ENCODE peak calls at places on chromosomes 7 and 10, in five cellular contexts. One of them, this sample, is unnamed.

GRCh38 chr10:132471484-132471883 is 66.1 kb upstream of the INPP5A start:
- DNase-seq in GM18507: no peak
- DNase-seq in activated naive CD4-positive, alpha-beta T cell: no peak
- DNase-seq in B cell: no peak
- DNase-seq in mammary epithelial cell: no peak
- DNase-seq in this sample: no peak

GRCh38 chr10:101207026-101207425 is 22.2 kb downstream of the LBX1 start:
- DNase-seq in GM18507: no peak
- DNase-seq in activated naive CD4-positive, alpha-beta T cell: no peak
- DNase-seq in B cell: no peak
- DNase-seq in mammary epithelial cell: no peak
- DNase-seq in this sample: no peak

GRCh38 chr10:35924726-35925125 is 282.6 kb upstream of the FZD8 start:
- DNase-seq in GM18507: no peak
- DNase-seq in activated naive CD4-positive, alpha-beta T cell: no peak
- DNase-seq in B cell: no peak
- DNase-seq in mammary epithelial cell: no peak
- DNase-seq in this sample: no peak

GRCh38 chr10:62817763-62818425 is 1.7 kb upstream of the EGR2 start:
- DNase-seq in GM18507: peak; percentile 78
- DNase-seq in activated naive CD4-positive, alpha-beta T cell: peak; percentile 32
- DNase-seq in B cell: peak; percentile 59
- DNase-seq in mammary epithelial cell: peak; percentile 79
- DNase-seq in this sample: peak; percentile 87

GRCh38 chr7:22255342-22255741 is 101.6 kb downstream of the RAPGEF5 start:
- DNase-seq in GM18507: no peak
- DNase-seq in activated naive CD4-positive, alpha-beta T cell: no peak
- DNase-seq in B cell: no peak
- DNase-seq in mammary epithelial cell: no peak
- DNase-seq in this sample: no peak

GRCh38 chr10:86348321-86349210 is 18.0 kb downstream of the GRID1 start:
- DNase-seq in GM18507: no peak
- DNase-seq in activated naive CD4-positive, alpha-beta T cell: no peak
- DNase-seq in B cell: no peak
- DNase-seq in mammary epithelial cell: no peak
- DNase-seq in this sample: no peak

GRCh38 chr7:156827587-156828203 is 65.3 kb downstream of the LMBR1 start:
- DNase-seq in GM18507: no peak
- DNase-seq in activated naive CD4-positive, alpha-beta T cell: no peak
- DNase-seq in B cell: no peak
- DNase-seq in mammary epithelial cell: no peak
- DNase-seq in this sample: peak; percentile 30

GRCh38 chr10:95606922-95607321 is 45.8 kb upstream of the SORBS1 start:
- DNase-seq in GM18507: no peak
- DNase-seq in activated naive CD4-positive, alpha-beta T cell: no peak
- DNase-seq in B cell: no peak
- DNase-seq in mammary epithelial cell: no peak
- DNase-seq in this sample: no peak

GRCh38 chr7:156691764-156692163 is 51.2 kb downstream of the RNF32 start:
- DNase-seq in GM18507: no peak
- DNase-seq in activated naive CD4-positive, alpha-beta T cell: no peak
- DNase-seq in B cell: no peak
- DNase-seq in mammary epithelial cell: no peak
- DNase-seq in this sample: no peak

GRCh38 chr7:85595639-85596268 is 408.9 kb upstream of the SEMA3D start:
- DNase-seq in GM18507: no peak
- DNase-seq in activated naive CD4-positive, alpha-beta T cell: no peak
- DNase-seq in B cell: no peak
- DNase-seq in mammary epithelial cell: peak; percentile 2
- DNase-seq in this sample: no peak

GRCh38 chr7:44121761-44122420 is 1.5 kb downstream of the POLD2 start:
- DNase-seq in GM18507: no peak
- DNase-seq in activated naive CD4-positive, alpha-beta T cell: no peak
- DNase-seq in B cell: no peak
- DNase-seq in mammary epithelial cell: no peak
- DNase-seq in this sample: no peak

GRCh38 chr7:107659666-107660065 is 962 bp upstream of the SLC26A4 start:
- DNase-seq in GM18507: no peak
- DNase-seq in activated naive CD4-positive, alpha-beta T cell: no peak
- DNase-seq in B cell: peak; percentile 76
- DNase-seq in mammary epithelial cell: peak; percentile 67
- DNase-seq in this sample: no peak

GRCh38 chr10:75904499-75905283 is 473.3 kb downstream of the LRMDA start:
- DNase-seq in GM18507: no peak
- DNase-seq in activated naive CD4-positive, alpha-beta T cell: no peak
- DNase-seq in B cell: no peak
- DNase-seq in mammary epithelial cell: no peak
- DNase-seq in this sample: no peak

GRCh38 chr10:72030762-72031543 is 57.4 kb downstream of the SPOCK2 start:
- DNase-seq in GM18507: no peak
- DNase-seq in activated naive CD4-positive, alpha-beta T cell: no peak
- DNase-seq in B cell: no peak
- DNase-seq in mammary epithelial cell: no peak
- DNase-seq in this sample: no peak

GRCh38 chr10:29687411-29688160 is 52.8 kb upstream of the SVIL start:
- DNase-seq in GM18507: no peak
- DNase-seq in activated naive CD4-positive, alpha-beta T cell: no peak
- DNase-seq in B cell: no peak
- DNase-seq in mammary epithelial cell: no peak
- DNase-seq in this sample: no peak

GRCh38 chr7:39507866-39508551 is 58.2 kb upstream of the YAE1 start:
- DNase-seq in GM18507: no peak
- DNase-seq in activated naive CD4-positive, alpha-beta T cell: no peak
- DNase-seq in B cell: peak; percentile 45
- DNase-seq in mammary epithelial cell: no peak
- DNase-seq in this sample: no peak

GRCh38 chr7:157605638-157606037 is 268.8 kb downstream of the DNAJB6 start:
- DNase-seq in GM18507: no peak
- DNase-seq in activated naive CD4-positive, alpha-beta T cell: no peak
- DNase-seq in B cell: no peak
- DNase-seq in mammary epithelial cell: no peak
- DNase-seq in this sample: no peak

GRCh38 chr7:94087664-94088352 is 83.7 kb upstream of the BET1 start:
- DNase-seq in GM18507: peak; percentile 60
- DNase-seq in activated naive CD4-positive, alpha-beta T cell: no peak
- DNase-seq in B cell: peak; percentile 80
- DNase-seq in mammary epithelial cell: peak; percentile 62
- DNase-seq in this sample: peak; percentile 83

GRCh38 chr7:17640730-17641377 is 299.4 kb downstream of the SNX13 start:
- DNase-seq in GM18507: peak; percentile 2
- DNase-seq in activated naive CD4-positive, alpha-beta T cell: no peak
- DNase-seq in B cell: no peak
- DNase-seq in mammary epithelial cell: no peak
- DNase-seq in this sample: peak; percentile 35

GRCh38 chr10:32680803-32681557 is 235.0 kb downstream of the CCDC7 start:
- DNase-seq in GM18507: no peak
- DNase-seq in activated naive CD4-positive, alpha-beta T cell: no peak
- DNase-seq in B cell: no peak
- DNase-seq in mammary epithelial cell: no peak
- DNase-seq in this sample: no peak

GRCh38 chr7:107995184-107996071 is 7.5 kb downstream of the LAMB1 start:
- DNase-seq in GM18507: no peak
- DNase-seq in activated naive CD4-positive, alpha-beta T cell: no peak
- DNase-seq in B cell: no peak
- DNase-seq in mammary epithelial cell: peak; percentile 75
- DNase-seq in this sample: no peak

GRCh38 chr7:25389489-25390106 is 161.3 kb upstream of the NPVF start:
- DNase-seq in GM18507: no peak
- DNase-seq in activated naive CD4-positive, alpha-beta T cell: no peak
- DNase-seq in B cell: no peak
- DNase-seq in mammary epithelial cell: peak; percentile 32
- DNase-seq in this sample: peak; percentile 50

GRCh38 chr10:69327463-69328345 is 49.4 kb downstream of the HK1 start:
- DNase-seq in GM18507: no peak
- DNase-seq in activated naive CD4-positive, alpha-beta T cell: peak; percentile 27
- DNase-seq in B cell: peak; percentile 79
- DNase-seq in mammary epithelial cell: peak; percentile 62
- DNase-seq in this sample: no peak

GRCh38 chr10:100022403-100022802 is 12.7 kb upstream of the DNMBP start:
- DNase-seq in GM18507: no peak
- DNase-seq in activated naive CD4-positive, alpha-beta T cell: no peak
- DNase-seq in B cell: no peak
- DNase-seq in mammary epithelial cell: no peak
- DNase-seq in this sample: no peak

GRCh38 chr10:132921818-132922807 is 20.3 kb downstream of the CFAP46 start:
- DNase-seq in GM18507: no peak
- DNase-seq in activated naive CD4-positive, alpha-beta T cell: no peak
- DNase-seq in B cell: no peak
- DNase-seq in mammary epithelial cell: no peak
- DNase-seq in this sample: no peak

GRCh38 chr7:27241189-27242045 is 1.2 kb upstream of the EVX1 start:
- DNase-seq in GM18507: no peak
- DNase-seq in activated naive CD4-positive, alpha-beta T cell: no peak
- DNase-seq in B cell: no peak
- DNase-seq in mammary epithelial cell: no peak
- DNase-seq in this sample: no peak

This sample was measured in OCI-LY7.